ENCODE peak calls at places on chromosomes 7 and 10, in four cellular contexts. K is K562, H is A549, T is HepG2. I is an unnamed sample.

GRCh38 chr7:25014735-25015134 is 34.8 kb upstream of the OSBPL3 start:
- DNase-seq in K (no peak), H (peak; percentile 16), T (no peak), I (peak; percentile 97)

GRCh38 chr7:128944487-128945236 is 6.9 kb downstream of the IRF5 start:
- DNase-seq in K (no peak), H (no peak), T (no peak), I (no peak)

GRCh38 chr7:54788664-54789063 is 29.7 kb upstream of the SEC61G start:
- DNase-seq in K (peak; percentile 14), H (peak; percentile 94), T (peak; percentile 53), I (peak; percentile 96)

GRCh38 chr10:60944159-60944909 is at the start of gene RHOBTB1:
- DNase-seq in K (peak; percentile 83), H (peak; percentile 81), T (peak; percentile 34), I (peak; percentile 83)

GRCh38 chr10:52334595-52334994 is 20.5 kb downstream of the DKK1 start:
- DNase-seq in K (no peak), H (peak; percentile 33), T (peak; percentile 57), I (peak; percentile 31)

GRCh38 chr7:102097601-102098161 is 189.0 kb upstream of the SH2B2 start:
- DNase-seq in K (no peak), H (peak; percentile 65), T (no peak), I (peak; percentile 14)

GRCh38 chr7:108805808-108806397 is 236.2 kb downstream of the DNAJB9 start:
- DNase-seq in K (peak; percentile 55), H (peak; percentile 35), T (peak; percentile 5), I (peak; percentile 1)

GRCh38 chr10:7529638-7530037 is 118.8 kb upstream of the SFMBT2 start:
- DNase-seq in K (no peak), H (peak; percentile 44), T (peak; percentile 41), I (no peak)

GRCh38 chr7:64183126-64183742 is 23.8 kb upstream of the ZNF735 start:
- DNase-seq in K (peak; percentile 40), H (no peak), T (no peak), I (no peak)

GRCh38 chr10:84196083-84196482 is 1.7 kb downstream of the CDHR1 start:
- DNase-seq in K (no peak), H (no peak), T (peak; percentile 3), I (no peak)

GRCh38 chr10:70441877-70442205 is 360 bp upstream of the NODAL start:
- DNase-seq in K (no peak), H (no peak), T (no peak), I (no peak)

GRCh38 chr7:98341106-98341505 is 59.6 kb downstream of the BRI3 start:
- DNase-seq in K (no peak), H (no peak), T (no peak), I (peak; percentile 77)

GRCh38 chr7:20601121-20601520 is 14.3 kb upstream of the ABCB5 start:
- DNase-seq in K (no peak), H (no peak), T (no peak), I (no peak)

GRCh38 chr10:61974611-61975010 is 73.1 kb downstream of the ARID5B start:
- DNase-seq in K (no peak), H (no peak), T (no peak), I (peak; percentile 75)

GRCh38 chr10:12466701-12467100 is 117.4 kb downstream of the CAMK1D start:
- DNase-seq in K (no peak), H (peak; percentile 45), T (no peak), I (peak; percentile 18)

GRCh38 chr10:110546077-110546476 is 21.4 kb upstream of the SMC3 start:
- DNase-seq in K (no peak), H (no peak), T (no peak), I (no peak)

GRCh38 chr10:99450156-99450555 is 19.7 kb upstream of the GOT1 start:
- DNase-seq in K (no peak), H (no peak), T (no peak), I (no peak)

GRCh38 chr7:71775648-71776047 is 636.5 kb downstream of the CALN1 start:
- DNase-seq in K (no peak), H (no peak), T (no peak), I (no peak)

GRCh38 chr7:157276731-157277562 is 59.9 kb upstream of the DNAJB6 start:
- DNase-seq in K (peak; percentile 29), H (no peak), T (no peak), I (peak; percentile 51)

GRCh38 chr7:80596933-80597517 is 41.4 kb upstream of the CD36 start:
- DNase-seq in K (no peak), H (no peak), T (no peak), I (no peak)

GRCh38 chr10:88456730-88457129 is 126.4 kb downstream of the RNLS start:
- DNase-seq in K (no peak), H (no peak), T (no peak), I (peak; percentile 62)

GRCh38 chr7:30789334-30789711 is 18.1 kb downstream of the MINDY4 start:
- DNase-seq in K (no peak), H (no peak), T (no peak), I (peak; percentile 89)

GRCh38 chr7:142496545-142496991 is 238.7 kb upstream of the PRSS58 start:
- DNase-seq in K (peak; percentile 81), H (peak; percentile 39), T (peak; percentile 18), I (peak; percentile 54)

GRCh38 chr10:17059197-17059688 is 70.4 kb downstream of the CUBN start:
- DNase-seq in K (no peak), H (peak; percentile 10), T (no peak), I (peak; percentile 95)

GRCh38 chr10:4656576-4657194 is 169.3 kb upstream of the AKR1E2 start:
- DNase-seq in K (peak; percentile 51), H (peak; percentile 72), T (peak; percentile 44), I (peak; percentile 67)
- TF ChIP-seq MAZ in K (no peak), H (no peak), T (no peak), I (no peak)

GRCh38 chr7:1915326-1915725 is 245.2 kb downstream of the ELFN1 start:
- DNase-seq in K (no peak), H (no peak), T (no peak), I (no peak)

GRCh38 chr7:1914321-1914720 is 244.2 kb downstream of the ELFN1 start:
- DNase-seq in K (no peak), H (no peak), T (no peak), I (no peak)

GRCh38 chr7:1912472-1913289 is 242.6 kb downstream of the ELFN1 start:
- DNase-seq in K (no peak), H (no peak), T (no peak), I (peak; percentile 92)

GRCh38 chr7:1914743-1915142 is 244.7 kb downstream of the ELFN1 start:
- DNase-seq in K (no peak), H (no peak), T (no peak), I (no peak)

DNA sequence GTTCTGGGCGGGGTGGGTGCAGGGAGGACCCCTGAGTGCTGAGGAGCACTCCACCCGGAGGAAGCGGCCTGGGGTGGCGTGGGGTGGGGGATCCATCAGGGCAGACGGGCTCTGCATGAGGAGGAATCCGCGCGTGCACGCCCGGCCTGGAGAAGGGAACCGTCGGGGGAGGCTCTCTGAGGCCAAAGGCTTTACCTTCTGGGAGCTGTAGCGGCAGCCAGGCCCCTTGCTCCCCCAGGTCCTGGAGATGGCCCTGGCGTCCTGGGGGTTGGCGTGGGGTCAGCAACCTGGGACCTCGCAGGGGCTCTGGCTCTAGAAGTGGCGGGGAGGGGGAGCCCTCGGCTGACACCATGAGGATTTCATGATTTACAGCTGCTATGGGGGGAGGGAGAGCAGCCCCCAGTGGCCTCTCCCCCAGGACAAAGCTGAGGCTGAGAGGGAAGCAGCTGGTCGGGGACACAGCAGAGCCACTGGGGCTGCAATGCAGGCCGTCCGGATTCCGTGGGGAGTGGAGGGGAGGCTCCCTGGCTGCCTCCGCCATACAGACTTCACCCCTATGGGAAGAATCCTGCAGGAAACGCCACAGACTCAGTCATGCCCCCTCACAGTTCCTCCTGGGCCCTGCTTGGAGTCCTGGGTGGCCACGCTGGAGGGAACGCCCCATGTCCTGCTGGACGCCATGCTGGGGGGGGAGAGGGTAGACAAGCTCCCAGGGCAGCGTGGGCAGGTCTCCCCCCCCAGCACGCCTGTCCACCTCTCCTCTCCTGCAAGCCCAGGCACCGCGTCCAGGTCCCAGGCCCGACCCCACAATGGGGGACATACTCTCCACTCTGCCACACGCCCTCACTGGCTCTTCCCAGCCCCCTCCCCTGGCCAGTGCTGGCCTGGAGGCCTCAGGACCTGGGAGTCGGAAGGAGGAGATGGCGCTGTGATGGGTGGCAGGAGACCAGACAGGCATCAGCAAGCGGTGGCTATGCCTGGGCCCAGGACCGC is 243.5 kb downstream of the ELFN1 start:
- DNase-seq in K (no peak), H (no peak), T (no peak), I (no peak)
- H3K4me1 ChIP-seq in K (peaks cover 78% of the 10 kb centered on the region), H (no peaks in the 10 kb centered on the region), T (no peaks in the 10 kb centered on the region), I (peaks cover 20% of the 10 kb centered on the region)

GRCh38 chr10:11018830-11019692 is 1.4 kb downstream of the CELF2 start:
- DNase-seq in K (no peak), H (no peak), T (no peak), I (no peak)

GRCh38 chr10:11015371-11015934 is 2.2 kb upstream of the CELF2 start:
- DNase-seq in K (no peak), H (no peak), T (no peak), I (no peak)

GRCh38 chr10:11016959-11017574 is 605 bp upstream of the CELF2 start:
- DNase-seq in K (no peak), H (no peak), T (no peak), I (no peak)

GRCh38 chr10:11018426-11018818 is 750 bp downstream of the CELF2 start:
- DNase-seq in K (peak; percentile 7), H (no peak), T (no peak), I (no peak)

DNA sequence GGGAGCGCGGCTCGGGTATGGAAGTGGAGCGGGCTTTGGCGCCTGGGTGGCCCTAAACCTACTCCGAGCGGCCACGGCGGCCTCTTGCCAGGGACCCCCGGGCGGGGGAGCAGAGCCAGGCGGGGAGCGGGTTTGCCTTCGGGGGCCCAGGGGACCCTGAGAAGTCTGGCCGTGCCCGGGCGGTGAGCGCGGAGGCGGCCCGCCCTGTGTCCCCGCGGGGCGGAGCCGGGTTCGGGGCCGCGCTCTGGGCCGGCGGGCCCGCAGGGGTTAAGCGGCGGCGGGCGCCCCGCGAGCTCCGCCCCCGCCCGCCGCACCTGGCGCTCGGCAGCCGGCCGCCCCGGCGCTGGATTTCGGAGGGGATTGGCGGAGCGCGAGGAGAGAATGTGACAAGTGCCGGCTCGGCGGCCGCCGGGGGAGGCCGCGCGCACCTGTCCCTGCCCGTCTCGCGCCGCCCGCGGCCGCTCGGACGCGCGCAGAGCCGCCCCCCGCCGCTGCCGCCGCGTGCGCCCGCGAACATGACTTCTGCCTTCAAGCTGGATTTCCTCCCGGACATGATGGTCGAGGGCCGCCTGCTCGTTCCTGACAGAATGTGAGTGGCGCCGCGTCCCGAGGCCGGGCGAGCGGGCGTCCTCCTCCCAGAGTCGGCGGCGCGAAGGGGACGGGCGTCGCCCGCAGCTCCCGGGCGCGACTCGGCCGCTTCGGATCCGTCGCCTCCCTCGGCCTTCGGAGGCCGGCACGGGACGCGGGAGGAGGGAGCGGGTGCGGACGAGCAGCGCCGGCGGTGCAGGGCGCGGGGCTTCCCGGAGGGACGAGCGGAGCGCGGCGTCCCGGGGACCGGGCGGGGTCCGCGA is at the start of gene CELF2:
- DNase-seq in K (peak; percentile 18), H (no peak), T (no peak), I (no peak)
- TF ChIP-seq MAZ in K (no peak), H (no peak), T (no peak), I (no peak)

DNA sequence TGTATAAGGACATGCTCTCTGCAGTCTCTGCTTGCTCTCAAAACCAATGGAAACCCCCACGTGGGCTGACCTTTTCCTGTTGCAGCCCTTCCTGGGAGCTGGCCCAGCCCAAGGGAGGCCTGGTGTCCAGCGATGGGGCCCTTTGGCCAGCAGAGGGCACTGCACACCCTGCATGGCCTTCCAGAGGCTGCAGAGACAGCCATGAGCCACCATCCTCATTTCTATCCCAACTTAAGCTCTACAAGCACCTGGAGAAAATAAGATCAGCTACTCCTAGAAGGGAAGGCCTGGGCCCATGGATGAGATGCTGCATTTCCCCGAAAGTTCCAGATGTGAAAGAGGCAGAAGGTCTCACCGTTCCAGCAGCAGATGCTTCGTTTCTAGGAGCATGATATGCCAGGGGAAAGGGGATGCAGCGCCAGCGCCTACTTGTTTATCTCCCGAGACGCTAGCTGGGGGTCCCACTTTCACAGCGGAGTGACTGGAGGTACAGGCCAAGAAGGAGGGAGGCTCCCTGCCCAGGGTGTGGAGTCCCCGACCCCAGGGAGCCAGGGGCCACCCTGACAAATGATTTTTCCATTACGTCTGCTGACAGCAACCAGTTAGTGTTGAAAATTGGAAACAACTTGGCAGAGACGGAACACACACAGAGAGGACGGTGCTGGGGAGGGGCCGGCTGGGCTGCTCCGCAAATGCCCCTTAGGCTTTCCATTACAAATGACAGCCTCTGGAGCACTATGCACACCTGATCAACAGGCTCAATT is 106.4 kb downstream of the ZRANB1 start:
- DNase-seq in K (peak; percentile 78), H (peak; percentile 86), T (peak; percentile 52), I (peak; percentile 87)
- H3K4me1 ChIP-seq in K (peaks cover 41% of the 10 kb centered on the region), H (peaks cover 37% of the 10 kb centered on the region), T (no peaks in the 10 kb centered on the region), I (peaks cover 23% of the 10 kb centered on the region)

I was measured in IMR-90.